ENCODE peak calls at places on chromosomes 6 and 20, in nine cellular contexts. O is GM04504; G is AML-193; U is posterior vena cava; J is activated CD8-positive, alpha-beta memory T cell treated with anti-CD3 and anti-CD28 coated beads for 4 hours; D is stimulated activated CD8-positive, alpha-beta memory T cell treated with anti-CD3 and anti-CD28 coated beads, Interleukin-7, amount 100 ng/mL, for 4 hours; V is dermis blood vessel endothelial cell; E is H9; X is head of caudate nucleus. B is an unnamed sample.

GRCh38 chr20:57398231-57398821 is 7.1 kb downstream of the RBM38 start:
- DNase-seq in O (no peak), V (peak; percentile 51), G (no peak), E (no peak), X (no peak), J (peak; percentile 83), D (peak; percentile 84), U (peak; percentile 85), B (no peak)

GRCh38 chr6:134866563-134866962 is 83.3 kb downstream of the ALDH8A1 start:
- DNase-seq in U (no peak), E (no peak), G (no peak), V (no peak), X (no peak), J (no peak), D (no peak), O (no peak), B (no peak)

GRCh38 chr6:27138837-27139752 is 108.4 kb upstream of the PRSS16 start:
- DNase-seq in G (peak; percentile 84), V (peak; percentile 65), D (no peak), X (peak; percentile 27), O (no peak), U (no peak), J (no peak), E (peak; percentile 87), B (peak; percentile 91)

GRCh38 chr6:84623956-84624680 is 140.3 kb downstream of the TBX18 start:
- DNase-seq in U (peak; percentile 72), V (peak; percentile 58), D (no peak), J (no peak), X (no peak), G (no peak), O (peak; percentile 53), E (no peak), B (no peak)

GRCh38 chr6:136129365-136129764 is 120.7 kb downstream of the MTFR2 start:
- DNase-seq in G (peak; percentile 22), V (no peak), U (no peak), J (no peak), O (no peak), E (no peak), X (no peak), D (no peak), B (no peak)

GRCh38 chr6:9456241-9456658 is 958.6 kb downstream of the TFAP2A start:
- DNase-seq in E (peak; percentile 27), J (no peak), D (no peak), G (no peak), U (no peak), O (no peak), V (no peak), X (no peak), B (no peak)

GRCh38 chr20:32966881-32967781 is 37.1 kb downstream of the SUN5 start:
- DNase-seq in O (no peak), D (no peak), V (no peak), J (no peak), X (no peak), U (peak; percentile 75), E (peak; percentile 21), G (no peak), B (peak; percentile 27)

GRCh38 chr20:24577271-24577909 is 108.0 kb downstream of the SYNDIG1 start:
- DNase-seq in X (no peak), E (no peak), V (no peak), O (no peak), G (no peak), D (no peak), J (no peak), U (peak; percentile 69), B (no peak)

GRCh38 chr6:151948007-151948745 is 140.7 kb downstream of the ESR1 start:
- DNase-seq in E (no peak), U (no peak), G (peak; percentile 92), D (no peak), O (no peak), J (no peak), V (no peak), X (no peak), B (peak; percentile 38)

GRCh38 chr6:106694343-106694742 is 65.0 kb downstream of the QRSL1 start:
- DNase-seq in O (no peak), J (no peak), D (no peak), G (no peak), X (no peak), U (no peak), V (no peak), E (peak; percentile 43), B (no peak)

GRCh38 chr20:35368616-35369423 is 43.0 kb downstream of the UQCC1 start:
- DNase-seq in O (no peak), V (no peak), X (no peak), D (no peak), E (peak; percentile 31), J (no peak), U (no peak), G (no peak), B (no peak)

GRCh38 chr20:34427784-34428183 is 64.7 kb downstream of the ITCH start:
- DNase-seq in J (no peak), D (no peak), O (no peak), V (no peak), U (no peak), X (no peak), E (no peak), G (no peak), B (no peak)

GRCh38 chr6:105560611-105561066 is 157.8 kb upstream of the PREP start:
- DNase-seq in X (no peak), O (no peak), J (no peak), V (no peak), D (no peak), E (no peak), U (no peak), G (no peak), B (no peak)

GRCh38 chr20:36646678-36647077 is 682 bp upstream of the SLA2 start:
- DNase-seq in G (no peak), U (no peak), J (no peak), E (no peak), D (no peak), O (no peak), V (no peak), X (no peak), B (no peak)

GRCh38 chr6:21885101-21885500 is 291.6 kb downstream of the SOX4 start:
- DNase-seq in G (no peak), V (peak; percentile 64), U (no peak), X (no peak), E (no peak), D (no peak), O (no peak), J (no peak), B (no peak)

GRCh38 chr20:1741309-1742048 is 83.9 kb upstream of the SIRPG start:
- DNase-seq in E (no peak), O (no peak), U (no peak), J (no peak), X (no peak), V (no peak), D (no peak), G (peak; percentile 90), B (peak; percentile 71)

GRCh38 chr20:46562373-46563169 is 12.1 kb upstream of the OCSTAMP start:
- DNase-seq in O (peak; percentile 27), V (peak; percentile 82), E (peak; percentile 86), J (peak; percentile 39), U (peak; percentile 84), X (peak; percentile 87), D (peak; percentile 39), G (peak; percentile 51), B (peak; percentile 35)

GRCh38 chr6:81242634-81243033 is 509.8 kb downstream of the TENT5A start:
- DNase-seq in U (no peak), O (no peak), E (no peak), X (no peak), J (no peak), G (no peak), V (no peak), D (no peak), B (no peak)

GRCh38 chr6:31776961-31777666 is at the start of gene VWA7:
- DNase-seq in E (no peak), V (peak; percentile 65), D (peak; percentile 67), G (no peak), X (peak; percentile 58), U (peak; percentile 90), J (peak; percentile 68), O (peak; percentile 28), B (peak; percentile 75)

GRCh38 chr20:52621401-52621800 is 350.8 kb upstream of the TSHZ2 start:
- DNase-seq in V (no peak), G (no peak), O (no peak), X (no peak), E (no peak), J (no peak), D (no peak), U (no peak), B (no peak)

GRCh38 chr20:4925842-4926530 is 75.3 kb downstream of the SLC23A2 start:
- DNase-seq in D (no peak), G (no peak), U (peak; percentile 93), X (no peak), V (peak; percentile 97), J (no peak), O (no peak), E (no peak), B (peak; percentile 4)

GRCh38 chr20:35039146-35039545 is 53.5 kb downstream of the TRPC4AP start:
- DNase-seq in E (no peak), V (no peak), J (no peak), U (no peak), G (no peak), D (no peak), X (no peak), O (no peak), B (no peak)

GRCh38 chr6:159720708-159721107 is 6.6 kb upstream of the WTAP start:
- DNase-seq in D (peak; percentile 11), U (no peak), X (no peak), V (peak; percentile 55), J (no peak), E (no peak), O (no peak), G (peak; percentile 20), B (no peak)

GRCh38 chr6:113529879-113530278 is 327.3 kb upstream of the MARCKS start:
- DNase-seq in J (no peak), E (no peak), O (no peak), D (no peak), U (no peak), V (no peak), G (no peak), X (no peak), B (no peak)

GRCh38 chr6:125277838-125278237 is 23.9 kb downstream of the HDDC2 start:
- DNase-seq in V (no peak), E (no peak), X (no peak), J (no peak), U (no peak), G (no peak), D (no peak), O (no peak), B (no peak)

GRCh38 chr6:25883991-25884390 is 9.9 kb upstream of the SLC17A3 start:
- DNase-seq in E (no peak), U (no peak), O (peak; percentile 31), D (no peak), G (peak; percentile 98), J (no peak), X (no peak), V (no peak), B (no peak)

GRCh38 chr20:43983359-43983758 is 68.7 kb downstream of the TOX2 start:
- DNase-seq in E (peak; percentile 50), J (no peak), X (no peak), D (no peak), O (no peak), G (no peak), V (no peak), U (no peak), B (no peak)

GRCh38 chr6:151211075-151211474 is 28.7 kb upstream of the AKAP12 start:
- DNase-seq in E (no peak), D (no peak), U (no peak), V (no peak), X (no peak), O (no peak), G (no peak), J (no peak), B (no peak)

GRCh38 chr6:150345786-150346185 is 23.0 kb upstream of the IYD start:
- DNase-seq in J (no peak), V (no peak), X (no peak), U (no peak), E (no peak), D (no peak), O (no peak), G (no peak), B (no peak)

GRCh38 chr6:134363323-134364039 is 45.6 kb upstream of the SGK1 start:
- DNase-seq in O (peak; percentile 46), J (no peak), X (no peak), G (no peak), U (no peak), D (no peak), V (peak; percentile 28), E (no peak), B (no peak)

GRCh38 chr20:32991386-32991785 is 12.8 kb downstream of the SUN5 start:
- DNase-seq in V (no peak), J (no peak), X (no peak), D (no peak), O (no peak), U (peak; percentile 9), G (no peak), E (no peak), B (no peak)